ENCODE peak calls at places on chromosomes 13 and 19, in ten cellular contexts. G is astrocyte, U is lower lobe of right lung, N is tibial nerve, Q is mucosa of descending colon, S is K562, C is A549, L is left ventricle myocardium inferior, V is breast epithelium, M is mesendoderm. T is an unnamed sample.
A peak's percentile ranks its signal among the peaks of the same experiment; 100 is the strongest.

GRCh38 chr19:3575260-3575741 is 2.6 kb downstream of the HMG20B start:
- DNase-seq in G (no peak), U (no peak), N (no peak), Q (no peak), S (no peak), C (no peak), L (no peak), V (no peak), M (peak; percentile 80), T (no peak)

GRCh38 chr19:32022044-32022945 is 323.1 kb upstream of the ZNF507 start:
- DNase-seq in G (peak; percentile 8), U (no peak), N (no peak), Q (no peak), S (no peak), C (no peak), L (no peak), V (no peak), M (no peak), T (no peak)

GRCh38 chr19:29971648-29972047 is 29.6 kb downstream of the URI1 start:
- DNase-seq in G (no peak), U (no peak), N (no peak), Q (no peak), S (no peak), C (no peak), L (no peak), V (no peak), M (no peak), T (no peak)

GRCh38 chr19:53101518-53101917 is 1.7 kb downstream of the ZNF160 start:
- DNase-seq in G (no peak), U (no peak), N (no peak), Q (no peak), S (peak; percentile 41), C (no peak), L (no peak), V (no peak), M (peak; percentile 41), T (no peak)

GRCh38 chr13:78978381-78978998 is 319.5 kb upstream of the OBI1 start:
- DNase-seq in G (peak; percentile 34), U (no peak), N (peak; percentile 85), Q (no peak), S (peak; percentile 24), C (peak; percentile 13), L (no peak), V (no peak), M (peak; percentile 60), T (no peak)

GRCh38 chr19:51639916-51640315 is 6.7 kb downstream of the SIGLEC14 start:
- DNase-seq in G (no peak), U (no peak), N (no peak), Q (no peak), S (no peak), C (no peak), L (no peak), V (no peak), M (no peak), T (no peak)

GRCh38 chr19:996051-996838 is 4.0 kb upstream of the GRIN3B start:
- DNase-seq in G (peak; percentile 55), U (no peak), N (no peak), Q (no peak), S (peak; percentile 74), C (no peak), L (no peak), V (no peak), M (peak; percentile 58), T (no peak)

GRCh38 chr13:98207411-98207810 is 30.3 kb upstream of the RNF113B start:
- DNase-seq in G (peak; percentile 62), U (no peak), N (no peak), Q (no peak), S (no peak), C (no peak), L (no peak), V (no peak), M (no peak), T (no peak)

GRCh38 chr13:74891610-74892009 is 590.4 kb downstream of the TBC1D4 start:
- DNase-seq in G (peak; percentile 28), U (no peak), N (no peak), Q (no peak), S (no peak), C (peak; percentile 2), L (no peak), V (no peak), M (no peak), T (no peak)

GRCh38 chr19:38686530-38686888 is 39.1 kb downstream of the ACTN4 start:
- DNase-seq in G (no peak), U (no peak), N (no peak), Q (no peak), S (no peak), C (no peak), L (no peak), V (no peak), M (no peak), T (no peak)

GRCh38 chr19:41588497-41589209 is 12.7 kb downstream of the CEACAM21 start:
- DNase-seq in G (peak; percentile 10), U (no peak), N (peak; percentile 25), Q (no peak), S (peak; percentile 32), C (peak; percentile 58), L (no peak), V (no peak), M (peak; percentile 38), T (no peak)

GRCh38 chr19:41591951-41592562 is 16.1 kb downstream of the CEACAM21 start:
- DNase-seq in G (no peak), U (no peak), N (no peak), Q (no peak), S (no peak), C (no peak), L (no peak), V (no peak), M (no peak), T (no peak)

GRCh38 chr19:41589371-41589770 is 13.4 kb downstream of the CEACAM21 start:
- DNase-seq in G (no peak), U (no peak), N (no peak), Q (no peak), S (no peak), C (no peak), L (no peak), V (no peak), M (no peak), T (no peak)

GRCh38 chr19:41587838-41588210 is 11.9 kb downstream of the CEACAM21 start:
- DNase-seq in G (no peak), U (no peak), N (no peak), Q (no peak), S (no peak), C (no peak), L (no peak), V (no peak), M (no peak), T (no peak)

DNA sequence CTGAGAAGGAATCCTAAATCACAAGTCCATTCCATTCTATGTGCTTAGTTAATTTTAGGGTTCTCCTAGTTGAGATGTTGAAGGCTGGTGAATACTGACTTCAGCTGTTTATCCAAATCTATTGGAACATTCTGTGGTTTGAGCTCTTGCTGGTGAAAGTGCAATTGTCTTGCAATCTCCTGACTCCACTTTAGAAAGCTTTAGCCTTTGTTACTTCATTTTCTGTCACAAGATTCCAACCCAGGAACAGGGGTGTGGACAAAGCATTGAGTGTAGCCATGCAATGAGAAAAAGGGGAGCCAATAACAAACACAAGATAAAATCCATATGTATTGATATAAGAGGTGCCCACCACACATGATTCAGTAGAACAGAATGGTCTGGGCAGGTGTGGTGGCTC is 15.0 kb downstream of the CEACAM21 start:
- DNase-seq in G (no peak), U (no peak), N (no peak), Q (no peak), S (no peak), C (no peak), L (no peak), V (no peak), M (no peak), T (no peak)
- H3K4me1 ChIP-seq in G (no peaks in the 10 kb centered on the region), U (peaks cover 5% of the 10 kb centered on the region), N (no peaks in the 10 kb centered on the region), Q (no peaks in the 10 kb centered on the region), S (no peaks in the 10 kb centered on the region), C (no peaks in the 10 kb centered on the region), L (no peaks in the 10 kb centered on the region), V (no peaks in the 10 kb centered on the region), M (no peaks in the 10 kb centered on the region), T (no peaks in the 10 kb centered on the region)

GRCh38 chr19:33622809-33623511 is 1.2 kb downstream of the CHST8 start:
- DNase-seq in G (no peak), U (no peak), N (no peak), Q (no peak), S (no peak), C (no peak), L (no peak), V (no peak), M (peak; percentile 19), T (no peak)
- H3K4me3 ChIP-seq in G (no peak overlapping the region), U (peak overlapping the region; percentile 50), N (peak overlapping the region; percentile 29), Q (no peak overlapping the region), S (no peak overlapping the region), C (peak overlapping the region; percentile 46), L (peak overlapping the region; percentile 69), V (peak overlapping the region; percentile 54), M (no peak overlapping the region), T (no peak overlapping the region)

GRCh38 chr19:42024622-42025111 is 30.6 kb upstream of the ATP1A3 start:
- DNase-seq in G (peak; percentile 41), U (no peak), N (no peak), Q (no peak), S (no peak), C (no peak), L (peak; percentile 76), V (no peak), M (no peak), T (no peak)
- H3K4me1 ChIP-seq in G (peaks cover 5% of the 10 kb centered on the region), U (no peaks in the 10 kb centered on the region), N (no peaks in the 10 kb centered on the region), Q (no peaks in the 10 kb centered on the region), S (peaks cover 10% of the 10 kb centered on the region), C (no peaks in the 10 kb centered on the region), L (peaks cover 29% of the 10 kb centered on the region), V (no peaks in the 10 kb centered on the region), M (no peaks in the 10 kb centered on the region), T (no peaks in the 10 kb centered on the region)

GRCh38 chr13:110305001-110305400 is 2.0 kb downstream of the COL4A1 start:
- DNase-seq in G (no peak), U (no peak), N (no peak), Q (no peak), S (no peak), C (no peak), L (no peak), V (no peak), M (no peak), T (no peak)

GRCh38 chr13:110306340-110306959 is 507 bp downstream of the COL4A1 start:
- DNase-seq in G (no peak), U (no peak), N (no peak), Q (no peak), S (no peak), C (no peak), L (no peak), V (no peak), M (peak; percentile 62), T (no peak)

GRCh38 chr13:110305949-110306339 is 1.0 kb downstream of the COL4A1 start:
- DNase-seq in G (no peak), U (no peak), N (no peak), Q (no peak), S (no peak), C (no peak), L (no peak), V (no peak), M (no peak), T (no peak)

GRCh38 chr13:110304256-110304655 is 2.7 kb downstream of the COL4A1 start:
- DNase-seq in G (no peak), U (no peak), N (peak; percentile 47), Q (no peak), S (no peak), C (no peak), L (no peak), V (no peak), M (no peak), T (no peak)

DNA sequence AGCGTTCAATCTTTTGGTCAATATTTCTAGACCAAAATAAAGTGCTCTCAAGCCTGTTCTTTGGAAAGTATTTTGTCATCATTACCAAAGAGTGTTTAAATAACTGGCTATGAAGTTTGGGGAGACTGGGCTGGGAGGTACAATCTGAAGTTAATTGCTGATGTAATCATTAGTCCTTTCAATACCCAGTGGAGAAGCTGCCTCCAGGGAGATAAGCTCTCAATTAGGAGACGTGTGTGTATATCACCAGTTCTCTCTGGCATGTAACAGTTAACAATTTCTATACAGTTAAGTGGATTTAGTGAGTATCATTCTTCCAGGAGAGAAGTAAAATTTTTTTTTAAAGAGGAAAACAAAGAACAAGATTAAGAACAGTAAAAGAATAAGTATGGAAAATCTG is 1.4 kb downstream of the COL4A1 start:
- DNase-seq in G (no peak), U (no peak), N (no peak), Q (no peak), S (no peak), C (no peak), L (no peak), V (no peak), M (peak; percentile 31), T (no peak)
- H3K4me3 ChIP-seq in G (peak overlapping the region; percentile 95), U (peak overlapping the region; percentile 78), N (peak overlapping the region; percentile 61), Q (no peak overlapping the region), S (no peak overlapping the region), C (peak overlapping the region; percentile 92), L (peak overlapping the region; percentile 83), V (peak overlapping the region; percentile 78), M (no peak overlapping the region), T (peak overlapping the region; percentile 51)

T was measured in right lobe of liver.